ENCODE peak calls at places on chromosomes 12 and 14, in five cellular contexts. T, L, H, Y and J are unnamed samples. For H3K4me1, the result is how much of the 10 kb centered on the place peaks cover.

GRCh38 chr12:46556105-46556559 is 183.6 kb upstream of the SLC38A2 start:
- DNase-seq in T (no peak), L (peak), H (no peak), Y (no peak), J (no peak)

GRCh38 chr14:29754134-29754533 is 173.5 kb downstream of the PRKD1 start:
- DNase-seq in T (no peak), L (no peak), H (no peak), Y (no peak), J (no peak)

GRCh38 chr14:21185506-21185905 is 29.6 kb upstream of the OR5AU1 start:
- DNase-seq in T (no peak), L (no peak), H (no peak), Y (no peak), J (no peak)

GRCh38 chr12:123908884-123909807 is 63.5 kb downstream of the CCDC92 start:
- DNase-seq in T (no peak), L (no peak), H (no peak), Y (no peak), J (no peak)

GRCh38 chr12:50988871-50989270 is 36.5 kb downstream of the HIGD1C start:
- DNase-seq in T (no peak), L (no peak), H (no peak), Y (no peak), J (no peak)

GRCh38 chr12:34406996-34407300 is 384.7 kb downstream of the ALG10 start:
- DNase-seq in T (no peak), L (no peak), H (no peak), Y (no peak), J (no peak)

GRCh38 chr14:56676042-56676441 is 96.4 kb downstream of the TMEM260 start:
- DNase-seq in T (no peak), L (no peak), H (no peak), Y (no peak), J (no peak)

GRCh38 chr14:91509083-91509877 is 830 bp downstream of the PPP4R3A start:
- DNase-seq in T (peak), L (peak), H (peak), Y (peak), J (no peak)

GRCh38 chr14:101226265-101226602 is 322.7 kb upstream of the RTL1 start:
- DNase-seq in T (no peak), L (no peak), H (no peak), Y (no peak), J (no peak)

GRCh38 chr12:52090291-52090690 is 10.8 kb downstream of the SMIM41 start:
- DNase-seq in T (no peak), L (no peak), H (no peak), Y (no peak), J (no peak)

GRCh38 chr14:72523397-72524157 is 370.3 kb downstream of the DPF3 start:
- DNase-seq in T (no peak), L (no peak), H (no peak), Y (no peak), J (no peak)

GRCh38 chr14:76576047-76576741 is 185.1 kb upstream of the VASH1 start:
- DNase-seq in T (no peak), L (no peak), H (no peak), Y (no peak), J (no peak)

GRCh38 chr14:38629412-38629811 is 373.5 kb upstream of the CLEC14A start:
- DNase-seq in T (no peak), L (no peak), H (no peak), Y (no peak), J (peak)

GRCh38 chr14:60724080-60724618 is at the start of gene SIX4:
- DNase-seq in T (peak), L (peak), H (peak), Y (peak), J (peak)

GRCh38 chr12:107369006-107369405 is 275.7 kb upstream of the CRY1 start:
- DNase-seq in T (no peak), L (no peak), H (no peak), Y (no peak), J (no peak)

GRCh38 chr14:64695071-64695470 is 9.2 kb upstream of the PLEKHG3 start:
- DNase-seq in T (no peak), L (no peak), H (no peak), Y (no peak), J (no peak)

GRCh38 chr14:61103541-61104339 is 122.7 kb downstream of the SLC38A6 start:
- DNase-seq in T (peak), L (peak), H (no peak), Y (peak), J (no peak)

GRCh38 chr12:108282160-108282559 is 57.0 kb downstream of the CMKLR1 start:
- DNase-seq in T (no peak), L (no peak), H (no peak), Y (no peak), J (no peak)

GRCh38 chr14:33516898-33517436 is 433.9 kb downstream of the EGLN3 start:
- DNase-seq in T (no peak), L (no peak), H (no peak), Y (no peak), J (no peak)

GRCh38 chr12:30457621-30458289 is 237.9 kb downstream of the IPO8 start:
- DNase-seq in T (peak), L (peak), H (no peak), Y (no peak), J (no peak)

GRCh38 chr14:88232783-88233182 is 90.3 kb downstream of the KCNK10 start:
- DNase-seq in T (peak), L (no peak), H (no peak), Y (no peak), J (no peak)

GRCh38 chr12:80627773-80628172 is 79.7 kb upstream of the MYF6 start:
- DNase-seq in T (no peak), L (no peak), H (no peak), Y (no peak), J (no peak)

GRCh38 chr14:53840444-53840843 is 116.2 kb downstream of the BMP4 start:
- DNase-seq in T (no peak), L (peak), H (no peak), Y (peak), J (no peak)

GRCh38 chr14:34682787-34683321 is 31.5 kb downstream of the CFL2 start:
- DNase-seq in T (no peak), L (no peak), H (no peak), Y (no peak), J (no peak)

GRCh38 chr12:54980341-54980740 is 4.2 kb downstream of the TESPA1 start:
- DNase-seq in T (no peak), L (no peak), H (no peak), Y (no peak), J (no peak)

GRCh38 chr14:24398298-24398942 is 383 bp upstream of the NYNRIN start:
- DNase-seq in T (peak), L (no peak), H (no peak), Y (no peak), J (no peak)

GRCh38 chr12:120010661-120011230 is 21.7 kb downstream of the BICDL1 start:
- DNase-seq in T (no peak), L (no peak), H (no peak), Y (no peak), J (no peak)

GRCh38 chr12:55996201-55996714 is 818 bp upstream of the SUOX start:
- DNase-seq in T (peak), L (peak), H (no peak), Y (peak), J (no peak)

GRCh38 chr12:24135158-24135850 is 185.8 kb upstream of the SOX5 start:
- DNase-seq in T (no peak), L (no peak), H (no peak), Y (no peak), J (no peak)

GRCh38 chr12:3421191-3421590 is 69.8 kb upstream of the PRMT8 start:
- DNase-seq in T (no peak), L (no peak), H (no peak), Y (no peak), J (no peak)

GRCh38 chr12:45509187-45509586 is 220.3 kb upstream of the ARID2 start:
- DNase-seq in T (no peak), L (no peak), H (no peak), Y (no peak), J (no peak)

GRCh38 chr14:68879841-68880575 is 87.1 kb upstream of the ZFP36L1 start:
- DNase-seq in T (no peak), L (no peak), H (no peak), Y (no peak), J (no peak)

GRCh38 chr12:13257356-13257875 is 60.9 kb downstream of the EMP1 start:
- DNase-seq in T (no peak), L (no peak), H (no peak), Y (no peak), J (no peak)

GRCh38 chr12:12008931-12009611 is 61.7 kb upstream of the BCL2L14 start:
- DNase-seq in T (peak), L (no peak), H (no peak), Y (peak), J (peak)

GRCh38 chr14:91636604-91637003 is 95.3 kb downstream of the CATSPERB start:
- DNase-seq in T (no peak), L (no peak), H (no peak), Y (no peak), J (no peak)

GRCh38 chr12:92719674-92720073 is 16.9 kb downstream of the PLEKHG7 start:
- DNase-seq in T (no peak), L (no peak), H (no peak), Y (no peak), J (no peak)

GRCh38 chr14:104966261-104967143 is 11.7 kb downstream of the AHNAK2 start:
- DNase-seq in T (no peak), L (no peak), H (peak), Y (no peak), J (no peak)

GRCh38 chr12:8823565-8824300 is 1.3 kb downstream of the A2ML1 start:
- DNase-seq in T (peak), L (peak), H (no peak), Y (no peak), J (peak)

GRCh38 chr14:100649173-100649519 is 61.9 kb upstream of the BEGAIN start:
- DNase-seq in T (no peak), L (peak), H (no peak), Y (no peak), J (no peak)

GRCh38 chr12:43728117-43728516 is 30.5 kb downstream of the PUS7L start:
- DNase-seq in T (no peak), L (no peak), H (no peak), Y (no peak), J (no peak)

DNA sequence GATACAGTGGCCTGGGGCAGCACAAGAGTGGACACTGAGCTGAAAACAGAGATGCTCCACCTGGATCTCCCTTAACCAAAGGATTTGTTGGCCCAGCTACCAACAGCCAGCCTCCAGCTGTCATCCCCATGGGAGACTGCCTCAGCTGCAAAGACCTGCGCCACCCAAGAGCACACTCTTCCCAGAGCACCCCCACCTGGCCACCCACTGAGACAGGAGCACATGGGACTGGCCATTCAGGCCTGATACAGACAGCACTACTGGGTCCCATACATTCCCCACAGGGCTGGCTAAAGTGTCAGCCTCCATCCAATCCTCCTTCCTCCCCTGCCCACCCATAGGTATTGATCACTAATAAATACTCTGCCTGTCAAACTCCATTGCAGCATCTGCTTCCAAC is 241.6 kb downstream of the BCL11B start:
- DNase-seq in T (no peak), L (no peak), H (no peak), Y (no peak), J (no peak)
- H3K4me1 ChIP-seq in T (under half), L (under half), H (under half), Y (under half), J (under half)

DNA sequence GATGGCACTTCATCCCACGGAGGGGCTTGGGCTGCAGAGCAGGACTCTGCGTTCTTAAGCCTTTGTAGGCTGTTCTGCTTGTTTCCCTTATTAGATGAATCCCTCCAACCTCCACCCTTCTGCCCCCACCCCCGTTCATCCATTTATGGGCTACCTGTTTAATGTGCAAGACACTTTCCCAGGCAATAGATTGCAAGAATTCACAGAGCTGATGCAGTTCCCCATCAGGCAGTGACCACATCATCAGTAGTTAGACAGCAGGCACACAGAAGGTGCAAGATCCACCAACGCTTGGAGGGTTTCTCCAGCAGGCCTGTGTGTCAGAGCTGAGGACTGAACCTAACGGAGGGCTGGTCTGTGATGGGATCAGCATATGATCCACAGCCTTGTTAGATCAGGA is 1.2 kb upstream of the C1R start:
- DNase-seq in T (no peak), L (no peak), H (no peak), Y (no peak), J (no peak)
- H3K4me1 ChIP-seq in T (under half), L (under half), H (under half), Y (under half), J (under half)

GRCh38 chr12:118357327-118358007 is 15.2 kb downstream of the TAOK3 start:
- DNase-seq in T (no peak), L (peak), H (no peak), Y (no peak), J (no peak)
- H3K4me1 ChIP-seq in T (under half), L (under half), H (under half), Y (half or more), J (under half)

DNA sequence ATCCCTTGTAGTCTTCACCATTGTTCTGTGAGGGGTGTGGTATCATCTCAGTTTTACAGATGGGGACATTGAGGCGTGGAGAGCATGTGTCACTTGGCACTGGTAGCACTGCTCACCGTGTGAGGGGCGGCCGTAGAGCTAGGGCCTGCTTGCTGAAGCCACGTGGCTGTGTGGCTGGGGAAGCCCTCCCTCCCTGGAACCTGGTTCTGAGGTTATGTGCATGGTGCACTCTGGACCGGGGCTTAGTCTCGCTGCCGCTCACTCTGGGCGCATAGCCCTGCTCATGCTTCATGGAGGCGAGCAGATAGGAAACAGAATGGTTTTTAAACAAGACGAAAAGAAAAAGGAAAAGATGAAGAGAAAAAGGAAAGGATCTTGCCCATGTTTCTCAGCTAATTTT is 46.1 kb downstream of the CACNA1C start:
- DNase-seq in T (no peak), L (no peak), H (no peak), Y (no peak), J (no peak)
- H3K4me1 ChIP-seq in T (under half), L (under half), H (under half), Y (under half), J (under half)

GRCh38 chr14:73759714-73760597 is 45.8 kb upstream of the PNMA1 start:
- DNase-seq in T (peak), L (peak), H (peak), Y (peak), J (peak)

GRCh38 chr14:73759183-73759713 is 45.1 kb upstream of the PNMA1 start:
- DNase-seq in T (peak), L (no peak), H (no peak), Y (peak), J (no peak)

GRCh38 chr14:73757381-73757780 is 43.2 kb upstream of the PNMA1 start:
- DNase-seq in T (no peak), L (no peak), H (no peak), Y (no peak), J (no peak)

GRCh38 chr14:73757876-73758391 is 43.8 kb upstream of the PNMA1 start:
- DNase-seq in T (no peak), L (no peak), H (peak), Y (no peak), J (no peak)

GRCh38 chr14:73758392-73759182 is 44.4 kb upstream of the PNMA1 start:
- DNase-seq in T (peak), L (peak), H (peak), Y (peak), J (peak)
- H3K4me1 ChIP-seq in T (under half), L (half or more), H (half or more), Y (half or more), J (under half)